ENCODE peak calls at places on chromosomes 1 and 21, in eight cellular contexts. W is ELR; G is Right ventricle myocardium superior; F is NCI-H1105 treated with DMSO at 0.1 percent for 48 hours; D is activated CD4-positive, alpha-beta T cell treated with anti-CD3 and anti-CD28 coated beads for 36 hours; P is myocyte; H is body of pancreas; V is non-pigmented ciliary epithelial cell. R is an unnamed sample.

GRCh38 chr21:44911384-44912157 is 9.1 kb downstream of the ITGB2 start:
- DNase-seq in D (peak; percentile 77), P (peak; percentile 54), H (peak; percentile 91), G (peak; percentile 90), W (no peak), F (peak; percentile 87), V (no peak), R (no peak)

GRCh38 chr1:214027498-214027897 is 39.7 kb downstream of the PROX1 start:
- DNase-seq in W (no peak), G (no peak), H (peak; percentile 27), F (no peak), P (no peak), D (no peak), V (no peak), R (no peak)

GRCh38 chr1:200233393-200233792 is 176.4 kb downstream of the ZNF281 start:
- DNase-seq in W (peak; percentile 80), F (no peak), D (no peak), H (no peak), V (no peak), P (peak; percentile 6), G (no peak), R (no peak)

GRCh38 chr21:42593815-42594157 is 59.6 kb upstream of the PDE9A start:
- DNase-seq in P (no peak), W (no peak), G (no peak), F (no peak), D (no peak), H (no peak), V (no peak), R (peak; percentile 74)

GRCh38 chr1:226656601-226657277 is 82.3 kb downstream of the ITPKB start:
- DNase-seq in G (peak; percentile 33), V (no peak), F (peak; percentile 82), W (peak; percentile 84), P (no peak), H (peak; percentile 87), D (no peak), R (peak; percentile 54)

GRCh38 chr1:81877940-81878339 is 77.2 kb downstream of the ADGRL2 start:
- DNase-seq in V (no peak), F (no peak), G (no peak), D (no peak), W (no peak), P (no peak), H (no peak), R (no peak)

GRCh38 chr1:62989497-62989896 is 205.6 kb downstream of the ATG4C start:
- DNase-seq in V (no peak), G (no peak), P (no peak), H (no peak), W (no peak), D (no peak), F (peak; percentile 14), R (no peak)

GRCh38 chr1:223147858-223148257 is 4.8 kb upstream of the TLR5 start:
- DNase-seq in P (peak; percentile 65), H (no peak), V (no peak), D (no peak), W (no peak), F (no peak), G (no peak), R (no peak)

GRCh38 chr1:19799877-19800804 is at the start of gene TMCO4:
- DNase-seq in V (peak; percentile 51), W (peak; percentile 87), H (peak; percentile 66), P (peak; percentile 50), D (peak; percentile 73), F (no peak), G (peak; percentile 72), R (peak; percentile 66)

GRCh38 chr1:44787506-44787905 is 464 bp downstream of the BEST4 start:
- DNase-seq in H (no peak), P (no peak), V (no peak), D (no peak), F (no peak), W (no peak), G (no peak), R (no peak)

GRCh38 chr1:3978928-3979325 is 78.9 kb upstream of the C1orf174 start:
- DNase-seq in V (no peak), D (no peak), F (no peak), G (no peak), W (no peak), H (no peak), P (peak; percentile 11), R (no peak)

GRCh38 chr1:152169356-152170025 is 10.5 kb upstream of the RPTN start:
- DNase-seq in F (no peak), P (no peak), D (no peak), V (no peak), G (no peak), W (no peak), H (no peak), R (no peak)

GRCh38 chr1:245695211-245695610 is 540.4 kb downstream of the KIF26B start:
- DNase-seq in F (no peak), G (no peak), V (no peak), H (no peak), D (no peak), P (no peak), W (no peak), R (no peak)

GRCh38 chr1:169348356-169349036 is 19.1 kb downstream of the NME7 start:
- DNase-seq in F (peak; percentile 71), V (no peak), G (no peak), H (no peak), D (no peak), P (peak; percentile 70), W (peak; percentile 72), R (no peak)

GRCh38 chr1:26584022-26584485 is 54.5 kb downstream of the RPS6KA1 start:
- DNase-seq in G (no peak), H (no peak), F (no peak), P (no peak), D (peak; percentile 80), W (peak; percentile 52), V (no peak), R (no peak)

GRCh38 chr1:192005976-192006375 is 152.3 kb upstream of the RGS18 start:
- DNase-seq in D (no peak), P (peak; percentile 9), H (no peak), G (no peak), V (no peak), W (no peak), F (no peak), R (no peak)

GRCh38 chr1:91535441-91535840 is 34.8 kb downstream of the CDC7 start:
- DNase-seq in F (no peak), W (no peak), V (no peak), D (no peak), G (no peak), H (no peak), P (no peak), R (no peak)

GRCh38 chr1:11496551-11497080 is 17.7 kb downstream of the DISP3 start:
- DNase-seq in F (no peak), P (no peak), V (no peak), H (no peak), D (no peak), G (no peak), W (no peak), R (no peak)

GRCh38 chr1:45974541-45975269 is 157.7 kb downstream of the PIK3R3 start:
- DNase-seq in P (no peak), D (peak; percentile 8), F (peak; percentile 88), H (no peak), W (peak; percentile 10), V (no peak), G (no peak), R (no peak)